ENCODE peak calls at places on chromosome 15, in five cellular contexts. Z is stomach, J is sigmoid colon, E is endothelial cell of umbilical vein, B is right lobe of liver. Y is an unnamed sample.
A peak's percentile ranks its signal among the peaks of the same experiment; 100 is the strongest.

GRCh38 chr15:54962637-54963036 is 234.1 kb downstream of the RSL24D1 start:
- DNase-seq in Z (no peak), E (no peak), B (no peak), J (no peak), Y (no peak)

GRCh38 chr15:53962646-53963561 is 15.3 kb upstream of the UNC13C start:
- DNase-seq in J (no peak), Z (peak; percentile 43), B (no peak), E (peak; percentile 10), Y (peak; percentile 2)

GRCh38 chr15:48891229-48891765 is 13.4 kb downstream of the EID1 start:
- DNase-seq in J (no peak), B (no peak), Z (no peak), E (no peak), Y (no peak)

GRCh38 chr15:87827126-87827525 is 429.4 kb downstream of the NTRK3 start:
- DNase-seq in B (no peak), J (no peak), E (no peak), Z (no peak), Y (no peak)

GRCh38 chr15:64246364-64247189 is 83.8 kb upstream of the PPIB start:
- DNase-seq in J (no peak), E (peak; percentile 37), Z (no peak), B (no peak), Y (peak; percentile 53)

GRCh38 chr15:39132071-39132470 is 448.8 kb upstream of the THBS1 start:
- DNase-seq in Z (no peak), J (no peak), E (no peak), B (no peak), Y (no peak)

GRCh38 chr15:28115871-28116270 is 16.8 kb upstream of the OCA2 start:
- DNase-seq in J (no peak), B (no peak), E (no peak), Z (no peak), Y (no peak)

GRCh38 chr15:52247481-52247880 is 48.1 kb downstream of the MYO5C start:
- DNase-seq in B (no peak), J (no peak), Z (no peak), E (no peak), Y (no peak)

GRCh38 chr15:25693321-25694237 is 169.5 kb downstream of the ATP10A start:
- DNase-seq in Z (no peak), B (no peak), J (peak; percentile 65), E (no peak), Y (peak; percentile 26)

GRCh38 chr15:82174471-82174870 is 88.1 kb downstream of the EFL1 start:
- DNase-seq in B (no peak), E (no peak), Z (no peak), J (no peak), Y (no peak)

GRCh38 chr15:26179906-26180305 is 316.8 kb upstream of the ATP10A start:
- DNase-seq in J (no peak), Z (no peak), B (no peak), E (no peak), Y (no peak)

GRCh38 chr15:33515121-33515520 is 204.4 kb downstream of the RYR3 start:
- DNase-seq in J (no peak), Z (no peak), B (no peak), E (no peak), Y (no peak)

GRCh38 chr15:60972301-60972700 is 256.8 kb downstream of the RORA start:
- DNase-seq in E (peak; percentile 25), Z (no peak), B (no peak), J (no peak), Y (no peak)
- TF ChIP-seq POLR2A in E (no peak), Z (no peak), B (no peak), J (no peak), Y (no peak)

DNA sequence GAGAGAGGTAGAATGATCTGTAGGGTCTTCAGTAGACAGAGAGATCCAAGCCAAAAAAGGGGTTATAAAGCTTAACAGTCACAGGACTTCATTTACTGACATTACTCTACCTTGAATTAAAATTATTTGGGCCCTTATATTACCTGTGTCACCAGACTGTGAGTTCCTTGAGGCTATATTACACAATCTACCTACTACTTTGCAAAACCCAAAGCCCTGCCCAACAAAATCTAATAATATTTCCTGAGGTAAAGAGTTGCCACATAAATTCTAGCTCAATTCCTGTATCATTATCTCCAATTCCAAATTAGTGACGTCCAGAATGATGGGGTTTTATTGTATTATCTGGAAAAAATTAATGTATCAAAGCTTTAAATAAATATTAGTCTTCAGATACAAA is 1.9 kb downstream of the UBR1 start:
- DNase-seq in J (no peak), B (no peak), Z (no peak), E (no peak), Y (no peak)
- TF ChIP-seq POLR2A in J (no peak), B (no peak), Z (no peak), E (no peak), Y (no peak)

GRCh38 chr15:100853676-100854440 is 25.8 kb upstream of the ALDH1A3 start:
- DNase-seq in B (no peak), Z (peak; percentile 21), J (peak; percentile 40), E (no peak), Y (no peak)

GRCh38 chr15:100847194-100847593 is 32.4 kb upstream of the ALDH1A3 start:
- DNase-seq in B (no peak), J (no peak), E (no peak), Z (peak; percentile 10), Y (no peak)

GRCh38 chr15:100844778-100845177 is 34.9 kb upstream of the ALDH1A3 start:
- DNase-seq in J (no peak), B (no peak), E (no peak), Z (no peak), Y (no peak)

GRCh38 chr15:100852630-100853029 is 27.0 kb upstream of the ALDH1A3 start:
- DNase-seq in Z (peak; percentile 5), J (peak; percentile 48), B (no peak), E (no peak), Y (no peak)

DNA sequence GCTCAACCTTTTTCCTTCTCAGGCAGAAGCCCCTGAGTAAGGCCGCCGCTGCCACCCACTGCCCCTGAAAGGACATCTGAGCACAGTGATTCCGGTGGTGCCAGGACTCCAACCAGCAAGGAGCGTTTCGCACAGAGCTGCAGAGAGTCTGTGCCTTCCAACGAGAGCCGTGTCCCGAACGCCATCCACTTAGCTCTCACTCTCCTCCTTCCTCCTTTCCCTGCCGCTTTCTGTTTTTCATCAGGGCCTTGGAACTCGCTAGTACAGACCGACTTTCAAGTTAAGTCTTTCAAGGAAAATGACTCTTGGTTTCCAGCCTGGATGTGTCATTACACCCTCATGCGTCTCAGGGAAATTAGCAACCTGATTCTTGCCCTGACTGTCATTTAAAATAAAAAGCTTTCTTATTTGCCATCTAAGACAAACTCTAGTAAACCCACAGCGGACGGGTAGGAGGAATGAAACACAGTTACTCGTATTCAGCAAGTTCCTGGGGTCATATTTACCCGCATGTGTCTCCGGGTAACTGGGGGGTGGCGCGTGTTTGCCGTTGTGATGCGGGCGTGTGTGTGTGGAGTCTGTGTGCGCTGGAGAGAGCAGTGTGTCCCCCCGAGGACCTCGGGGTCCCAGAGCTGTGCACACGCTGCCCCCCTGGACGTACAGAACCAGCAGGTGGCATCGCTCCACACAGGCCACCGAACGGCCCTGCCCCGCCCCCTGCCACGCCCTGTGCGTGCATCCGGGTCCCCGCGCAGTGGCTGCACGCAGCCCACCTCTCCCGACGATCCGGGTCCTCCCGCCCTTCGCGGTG is 30.4 kb upstream of the ALDH1A3 start:
- DNase-seq in Z (peak; percentile 37), B (no peak), E (peak; percentile 39), J (peak; percentile 77), Y (no peak)
- TF ChIP-seq POLR2A in Z (no peak), B (no peak), E (no peak), J (no peak), Y (no peak)

GRCh38 chr15:84653910-84654688 is at the start of gene WDR73:
- DNase-seq in E (peak; percentile 97), B (peak; percentile 98), J (peak; percentile 99), Z (peak; percentile 97), Y (peak; percentile 95)
- TF ChIP-seq POLR2A in E (peak; percentile 85), B (peak; percentile 51), J (peak; percentile 68), Z (no peak), Y (peak; percentile 79)

GRCh38 chr15:66631616-66632263 is 65.9 kb upstream of the LCTL start:
- DNase-seq in E (no peak), B (peak; percentile 57), Z (no peak), J (no peak), Y (no peak)
- TF ChIP-seq POLR2A in E (no peak), B (no peak), Z (no peak), J (no peak), Y (no peak)

DNA sequence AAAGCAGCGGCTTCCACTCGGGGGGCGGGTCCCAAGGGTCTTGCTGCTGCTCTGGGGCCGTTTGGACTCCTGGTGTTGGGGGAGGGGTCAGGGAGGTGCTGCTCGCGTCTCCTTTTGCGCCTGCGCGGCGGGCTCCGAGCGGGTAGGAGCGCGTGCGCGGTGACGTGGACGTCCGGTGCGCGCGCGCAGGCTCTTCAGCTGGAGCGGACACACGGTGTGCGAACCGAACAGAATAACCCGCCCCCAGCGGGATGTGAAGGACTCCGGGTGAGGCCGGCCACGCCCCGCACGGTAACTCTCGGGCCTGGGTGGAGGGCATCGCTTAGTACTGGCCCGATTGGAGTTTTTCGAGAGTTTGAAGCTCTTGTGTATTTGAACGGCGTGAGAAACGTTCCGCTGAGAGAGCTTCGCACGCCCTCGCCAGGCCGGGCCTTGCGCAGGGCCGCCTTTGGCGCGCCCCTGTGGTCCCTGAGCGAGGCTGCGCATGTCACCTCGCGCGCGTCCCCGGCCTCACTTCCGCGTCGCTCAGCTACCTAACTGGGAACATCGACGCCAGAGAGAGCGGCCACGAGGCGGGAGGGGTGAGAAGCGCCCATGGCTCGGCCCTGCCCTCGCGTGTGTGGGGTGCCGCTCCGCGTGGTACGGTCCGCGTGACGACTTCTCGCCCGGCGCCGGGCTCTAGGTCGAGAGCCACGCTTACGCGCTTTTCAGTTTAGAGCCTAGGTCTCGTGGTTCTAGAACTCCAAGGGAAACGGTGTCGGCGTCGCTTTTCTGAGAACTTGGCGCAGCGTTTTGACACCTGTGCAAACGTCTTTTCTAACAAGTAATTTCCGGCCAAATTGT is at the start of gene MGA:
- DNase-seq in J (peak; percentile 95), Z (peak; percentile 94), B (peak; percentile 93), E (peak; percentile 93), Y (peak; percentile 95)
- TF ChIP-seq POLR2A in J (no peak), Z (no peak), B (peak; percentile 29), E (peak; percentile 59), Y (peak; percentile 54)

GRCh38 chr15:99511865-99512632 is 53.7 kb upstream of the MEF2A start:
- DNase-seq in E (no peak), J (no peak), Z (no peak), B (no peak), Y (no peak)
- TF ChIP-seq POLR2A in E (no peak), J (no peak), Z (no peak), B (no peak), Y (no peak)

GRCh38 chr15:90718232-90718631 is 1.1 kb downstream of the BLM start:
- DNase-seq in E (no peak), Z (no peak), J (no peak), B (no peak), Y (peak; percentile 46)

GRCh38 chr15:90713081-90713480 is 4.1 kb upstream of the BLM start:
- DNase-seq in B (no peak), E (no peak), J (no peak), Z (no peak), Y (no peak)

GRCh38 chr15:90711842-90712241 is 5.3 kb upstream of the BLM start:
- DNase-seq in Z (no peak), J (no peak), E (no peak), B (no peak), Y (no peak)

GRCh38 chr15:90716317-90716975 is 700 bp upstream of the BLM start:
- DNase-seq in B (no peak), Z (no peak), J (no peak), E (peak; percentile 23), Y (peak; percentile 65)

GRCh38 chr15:90716976-90717821 is at the start of gene BLM:
- DNase-seq in J (peak; percentile 98), E (peak; percentile 99), B (peak; percentile 97), Z (peak; percentile 97), Y (peak; percentile 99)
- TF ChIP-seq POLR2A in J (no peak), E (peak; percentile 90), B (peak; percentile 67), Z (no peak), Y (peak; percentile 96)